ENCODE peak calls at places on chromosomes 2 and 18, in five cellular contexts. P is Calu3; J is CD8-positive, alpha-beta T cell; W is HL-60; B is heart right ventricle. L is an unnamed sample.

GRCh38 chr2:234468503-234468902 is 28.4 kb downstream of the ARL4C start:
- DNase-seq in W (no peak), J (no peak), B (peak), P (no peak), L (no peak)

GRCh38 chr18:38453880-38454279 is 888.3 kb upstream of the CELF4 start:
- DNase-seq in P (no peak), B (no peak), J (no peak), W (no peak), L (no peak)

GRCh38 chr18:78766651-78767533 is 212.7 kb upstream of the SALL3 start:
- DNase-seq in W (no peak), B (no peak), J (no peak), P (no peak), L (no peak)

GRCh38 chr2:158172719-158173118 is 71.0 kb downstream of the UPP2 start:
- DNase-seq in J (no peak), W (no peak), P (no peak), B (no peak), L (no peak)

GRCh38 chr2:197309369-197310231 is 980 bp downstream of the ANKRD44 start:
- DNase-seq in B (peak), W (peak), J (peak), P (no peak), L (peak)

GRCh38 chr2:194301946-194302345 is 1355.1 kb upstream of the SLC39A10 start:
- DNase-seq in J (no peak), W (no peak), B (no peak), P (no peak), L (no peak)

GRCh38 chr18:28826062-28826565 is 649.2 kb upstream of the CDH2 start:
- DNase-seq in W (no peak), B (no peak), J (no peak), P (no peak), L (no peak)

GRCh38 chr18:79947054-79947755 is 4.2 kb downstream of the SLC66A2 start:
- DNase-seq in W (no peak), B (no peak), P (no peak), J (no peak), L (no peak)

GRCh38 chr2:144836635-144837350 is 316.9 kb upstream of the ZEB2 start:
- DNase-seq in J (no peak), W (no peak), B (no peak), P (no peak), L (no peak)

GRCh38 chr2:11647834-11648600 is 22.0 kb downstream of the NTSR2 start:
- DNase-seq in J (no peak), W (no peak), P (no peak), B (no peak), L (no peak)
- TF ChIP-seq CTCF in J (no peak), W (no peak), P (no peak), B (peak), L (no peak)

DNA sequence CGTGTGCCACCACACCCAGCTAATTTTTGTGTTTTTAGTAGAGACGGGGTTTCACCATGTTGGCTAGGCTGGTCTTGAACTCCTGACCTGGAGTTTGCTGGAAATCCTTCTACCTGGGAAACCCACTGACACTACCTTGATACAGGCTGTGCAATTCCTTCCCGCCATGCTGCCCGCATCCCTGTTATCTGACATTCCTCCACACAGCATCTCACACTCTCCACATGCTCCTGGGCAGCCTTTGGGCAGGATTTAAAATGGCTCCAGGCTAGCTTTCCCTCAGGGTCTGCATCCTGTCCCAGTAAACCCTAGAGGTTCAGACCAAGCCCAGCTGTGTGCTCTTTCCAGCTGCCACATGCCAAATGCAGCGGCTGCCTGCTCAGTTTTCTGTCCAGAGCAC is 319.5 kb upstream of the CXCR4 start:
- DNase-seq in P (no peak), W (no peak), B (no peak), J (no peak), L (no peak)
- TF ChIP-seq CTCF in P (no peak), W (no peak), B (no peak), J (no peak), L (no peak)

GRCh38 chr18:74595425-74595824 is 2.2 kb upstream of the ZNF407 start:
- DNase-seq in P (no peak), W (no peak), B (no peak), J (no peak), L (no peak)
- TF ChIP-seq CTCF in P (no peak), W (no peak), B (no peak), J (no peak), L (no peak)

DNA sequence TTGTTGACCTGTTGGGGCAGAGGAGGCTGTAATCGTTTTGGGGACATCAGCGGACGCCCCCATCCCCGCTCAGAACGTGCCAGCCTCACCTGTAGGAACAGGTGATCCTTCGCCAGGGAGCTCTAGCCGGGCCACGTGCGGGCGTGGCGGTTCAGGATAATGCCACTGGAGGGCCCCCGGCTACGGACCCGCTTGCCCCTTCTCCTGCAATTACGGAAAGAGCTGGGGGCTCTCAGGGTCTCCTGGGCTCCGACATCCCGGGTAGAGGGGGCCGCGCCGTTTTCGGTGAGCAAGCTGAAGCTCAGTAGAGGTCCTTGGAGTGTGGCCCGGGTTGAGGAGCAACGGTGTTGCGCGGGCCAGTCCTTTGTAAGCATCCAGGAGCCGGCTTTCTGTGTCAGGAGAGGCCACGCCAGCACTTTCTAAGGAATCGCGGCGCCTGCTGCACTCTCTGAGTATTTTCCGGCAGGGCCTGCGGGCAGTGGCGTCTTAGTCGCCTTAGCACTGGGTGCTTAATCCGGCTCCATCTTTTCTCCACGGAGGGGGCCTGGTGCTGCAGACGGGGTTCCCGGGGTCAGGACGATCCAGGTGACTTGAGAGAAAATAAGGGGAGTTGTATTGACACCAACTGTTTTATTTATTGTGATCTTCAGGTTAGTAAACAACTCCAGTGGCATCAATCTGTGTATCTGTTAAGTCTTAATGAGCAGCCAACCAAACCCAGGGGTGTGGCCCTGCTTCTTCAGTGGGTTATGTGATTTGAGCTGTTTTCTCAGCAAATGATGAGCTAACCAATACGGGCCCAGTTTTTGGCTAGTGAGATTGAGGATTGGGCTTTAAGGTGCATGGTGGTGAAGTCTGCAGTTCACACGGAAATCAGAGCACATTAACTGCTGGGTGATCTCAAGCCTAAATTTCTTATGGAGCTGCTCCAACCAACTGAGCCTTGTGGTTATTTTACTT is 1.9 kb downstream of the MTCL1 start:
- DNase-seq in W (no peak), P (peak), J (no peak), B (peak), L (peak)
- TF ChIP-seq CTCF in W (no peak), P (peak), J (no peak), B (peak), L (no peak)

GRCh38 chr2:26982102-26982742 is 11.8 kb downstream of the MAPRE3 start:
- DNase-seq in W (peak), P (peak), J (no peak), B (peak), L (peak)
- TF ChIP-seq CTCF in W (peak), P (peak), J (peak), B (peak), L (no peak)

GRCh38 chr2:124753842-124754241 is 728.8 kb downstream of the CNTNAP5 start:
- DNase-seq in W (no peak), B (no peak), J (no peak), P (no peak), L (no peak)
- TF ChIP-seq CTCF in W (no peak), B (no peak), J (no peak), P (no peak), L (no peak)

GRCh38 chr2:231786177-231786916 is at the start of gene COPS7B:
- DNase-seq in W (peak), J (peak), B (peak), P (peak), L (peak)
- TF ChIP-seq CTCF in W (peak), J (peak), B (peak), P (peak), L (peak)